ENCODE peak calls at places on chromosomes 4 and X, in eight cellular contexts. T, R, F, N, W, S, L and B are unnamed samples.

GRCh38 chr4:99352602-99353580 is at the start of gene ADH1C:
- DNase-seq in T (peak; percentile 76), R (no peak), F (no peak), N (no peak), W (no peak), S (no peak), L (no peak), B (no peak)

GRCh38 chr4:65046496-65047101 is 623.7 kb downstream of the EPHA5 start:
- DNase-seq in T (no peak), R (no peak), F (no peak), N (no peak), W (peak; percentile 40), S (peak; percentile 74), L (no peak), B (no peak)

GRCh38 chr4:72666910-72667309 is 97.9 kb upstream of the ADAMTS3 start:
- DNase-seq in T (no peak), R (no peak), F (no peak), N (no peak), W (no peak), S (peak; percentile 4), L (no peak), B (no peak)

GRCh38 chr4:74123065-74123728 is 24.2 kb upstream of the CXCL2 start:
- DNase-seq in T (peak; percentile 82), R (no peak), F (peak; percentile 96), N (no peak), W (no peak), S (no peak), L (peak; percentile 47), B (no peak)

GRCh38 chrX:95076449-95076848 is 1402.4 kb downstream of the FAM133A start:
- DNase-seq in T (no peak), R (no peak), F (peak; percentile 32), N (peak; percentile 7), W (peak; percentile 27), S (no peak), L (peak; percentile 2), B (peak; percentile 33)

GRCh38 chr4:87257523-87257922 is 37.1 kb upstream of the KLHL8 start:
- DNase-seq in T (no peak), R (no peak), F (no peak), N (no peak), W (no peak), S (no peak), L (no peak), B (no peak)

GRCh38 chr4:158374318-158374717 is 147.4 kb upstream of the RXFP1 start:
- DNase-seq in T (no peak), R (no peak), F (no peak), N (no peak), W (peak; percentile 79), S (no peak), L (no peak), B (no peak)

GRCh38 chr4:24001486-24001885 is 111.6 kb upstream of the PPARGC1A start:
- DNase-seq in T (no peak), R (no peak), F (no peak), N (no peak), W (no peak), S (no peak), L (no peak), B (no peak)

GRCh38 chr4:36757623-36758311 is 476.4 kb downstream of the DTHD1 start:
- DNase-seq in T (no peak), R (no peak), F (no peak), N (no peak), W (no peak), S (no peak), L (no peak), B (no peak)

GRCh38 chr4:174214102-174214878 is 69.2 kb downstream of the FBXO8 start:
- DNase-seq in T (peak; percentile 18), R (no peak), F (peak; percentile 39), N (no peak), W (no peak), S (no peak), L (no peak), B (no peak)

GRCh38 chr4:108821056-108821925 is 58.4 kb upstream of the ETNPPL start:
- DNase-seq in T (peak; percentile 18), R (no peak), F (peak; percentile 76), N (no peak), W (peak; percentile 32), S (no peak), L (no peak), B (no peak)

GRCh38 chrX:14899607-14900006 is 26.4 kb downstream of the MOSPD2 start:
- DNase-seq in T (peak; percentile 47), R (peak; percentile 81), F (peak; percentile 58), N (no peak), W (peak; percentile 67), S (no peak), L (no peak), B (peak; percentile 7)

GRCh38 chrX:30910124-30910860 is 21.2 kb upstream of the TAB3 start:
- DNase-seq in T (peak; percentile 5), R (no peak), F (peak; percentile 59), N (peak; percentile 5), W (no peak), S (no peak), L (no peak), B (no peak)

GRCh38 chr4:142334931-142335330 is 511.2 kb downstream of the INPP4B start:
- DNase-seq in T (no peak), R (no peak), F (no peak), N (no peak), W (no peak), S (no peak), L (no peak), B (no peak)

DNA sequence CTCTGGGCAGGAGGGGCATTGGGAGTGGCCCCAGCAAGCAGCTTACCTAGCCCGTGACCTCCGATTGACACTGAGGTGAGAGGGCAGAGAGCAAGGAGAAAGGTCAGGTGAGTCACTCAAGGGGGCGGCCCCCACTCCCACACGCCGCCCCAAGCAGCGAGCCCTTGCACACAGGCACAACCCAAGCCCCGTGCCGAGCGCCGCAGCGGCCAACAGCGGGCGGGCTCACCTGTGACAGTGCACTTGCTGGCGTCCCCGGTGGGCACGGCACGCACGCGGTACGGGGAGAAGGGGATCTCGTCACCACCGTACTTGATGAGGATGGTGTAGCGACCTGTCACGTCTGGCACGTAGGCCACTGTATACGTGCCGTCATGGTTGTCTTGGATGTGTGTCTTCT is 17.2 kb downstream of the FLNA start:
- DNase-seq in T (no peak), R (no peak), F (no peak), N (no peak), W (no peak), S (no peak), L (no peak), B (no peak)
- H3K36me3 ChIP-seq in T (peaks cover 75% of the 10 kb centered on the region), R (peaks cover 16% of the 10 kb centered on the region), F (peaks cover 6% of the 10 kb centered on the region), N (peaks cover 57% of the 10 kb centered on the region), W (peaks cover 20% of the 10 kb centered on the region), S (peaks cover 98% of the 10 kb centered on the region), L (peaks cover 49% of the 10 kb centered on the region), B (no peaks in the 10 kb centered on the region)

DNA sequence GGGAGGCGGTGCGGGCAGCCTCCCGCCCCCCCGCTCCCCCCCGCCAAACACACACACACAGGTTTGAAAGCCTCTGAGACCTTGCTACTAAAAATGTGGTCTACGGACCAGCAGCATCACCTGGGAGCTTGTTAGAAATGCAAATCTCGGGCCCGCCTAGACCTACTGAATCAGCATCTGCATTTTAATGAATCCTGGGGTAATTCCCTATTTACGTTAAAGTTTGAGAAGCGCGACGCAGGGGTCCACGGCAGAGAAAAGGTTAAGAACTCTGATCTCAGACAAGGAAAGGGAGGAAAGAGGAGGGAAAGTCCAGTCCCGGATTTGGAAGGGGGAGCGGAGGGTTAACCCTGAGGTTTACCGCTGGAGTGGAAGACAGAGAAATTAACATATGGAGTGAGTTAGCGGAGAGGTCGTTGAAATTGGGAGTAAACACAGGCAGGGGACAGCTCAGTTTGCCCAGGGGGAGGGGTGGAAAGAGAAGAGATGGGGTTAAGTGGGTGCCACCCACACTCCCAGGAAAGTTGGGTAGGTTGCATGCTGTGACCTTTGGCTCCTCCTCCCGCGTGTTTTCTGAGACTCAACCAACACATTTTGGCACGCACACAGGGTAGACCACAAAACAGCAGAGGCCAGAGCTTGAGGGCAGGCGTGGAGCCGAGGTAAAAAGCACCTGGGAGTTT is 483.6 kb downstream of the BCOR start:
- DNase-seq in T (no peak), R (no peak), F (no peak), N (no peak), W (peak; percentile 50), S (no peak), L (no peak), B (peak; percentile 92)
- H4K20me1 ChIP-seq in T (no peaks in the 10 kb centered on the region), R (no peaks in the 10 kb centered on the region), F (no peaks in the 10 kb centered on the region), N (no peaks in the 10 kb centered on the region), W (no peaks in the 10 kb centered on the region), S (no peaks in the 10 kb centered on the region), L (no peaks in the 10 kb centered on the region), B (no peaks in the 10 kb centered on the region)

GRCh38 chr4:39975488-39976089 is 2.1 kb downstream of the PDS5A start:
- DNase-seq in T (peak; percentile 84), R (no peak), F (peak; percentile 57), N (no peak), W (peak; percentile 43), S (no peak), L (no peak), B (no peak)
- H3K36me3 ChIP-seq in T (peaks cover 4% of the 10 kb centered on the region), R (peaks cover 11% of the 10 kb centered on the region), F (peaks cover 17% of the 10 kb centered on the region), N (peaks cover 54% of the 10 kb centered on the region), W (peaks cover 15% of the 10 kb centered on the region), S (peaks cover 45% of the 10 kb centered on the region), L (peaks cover 11% of the 10 kb centered on the region), B (no peaks in the 10 kb centered on the region)

GRCh38 chr4:2948895-2949781 is 14.1 kb downstream of the NOP14 start:
- DNase-seq in T (no peak), R (peak; percentile 19), F (peak; percentile 50), N (peak; percentile 31), W (no peak), S (no peak), L (no peak), B (no peak)

GRCh38 chr4:2949782-2950125 is 13.5 kb downstream of the NOP14 start:
- DNase-seq in T (no peak), R (no peak), F (no peak), N (no peak), W (no peak), S (no peak), L (no peak), B (no peak)

GRCh38 chr4:2947926-2948325 is 15.3 kb downstream of the NOP14 start:
- DNase-seq in T (no peak), R (no peak), F (no peak), N (no peak), W (no peak), S (no peak), L (no peak), B (no peak)

GRCh38 chr4:2944882-2945526 is 18.2 kb downstream of the NOP14 start:
- DNase-seq in T (no peak), R (no peak), F (no peak), N (no peak), W (no peak), S (no peak), L (no peak), B (no peak)

DNA sequence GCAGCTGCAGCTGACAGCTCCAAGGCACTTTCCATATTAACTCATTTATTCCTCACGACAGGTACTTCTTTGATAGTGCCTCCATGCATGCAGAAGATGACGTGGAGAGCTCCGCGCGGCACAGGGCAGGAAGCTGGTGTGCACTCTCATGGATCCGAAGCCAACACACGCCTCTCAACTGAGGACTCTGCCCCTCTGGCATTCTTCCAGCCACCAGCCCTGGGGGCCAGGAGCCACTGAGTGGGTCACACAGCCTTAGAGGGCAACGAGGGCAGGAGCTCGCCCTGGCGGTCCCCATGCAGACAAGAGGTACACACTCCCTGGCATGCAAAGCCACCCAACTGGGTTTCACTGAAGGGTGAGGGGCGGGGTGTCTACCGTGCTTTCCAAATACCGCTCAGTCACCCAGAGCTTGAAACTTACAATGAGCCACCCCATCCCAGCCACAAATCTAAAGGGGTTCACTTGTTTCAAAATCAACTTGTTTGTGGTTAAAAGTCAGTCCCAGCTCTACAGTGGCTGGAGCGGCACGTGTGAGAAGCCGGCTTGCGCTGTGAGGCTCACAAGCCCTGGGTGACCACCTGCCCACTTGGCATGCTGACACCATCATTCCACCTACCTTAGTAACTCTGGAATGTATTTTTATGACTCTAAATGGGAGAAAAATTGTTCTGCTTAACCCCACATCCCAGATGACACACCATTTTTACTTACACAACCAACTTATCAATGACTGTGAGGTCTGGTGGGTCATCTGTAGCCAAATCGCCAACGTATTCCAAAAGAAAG is 16.2 kb downstream of the NOP14 start:
- DNase-seq in T (no peak), R (no peak), F (no peak), N (no peak), W (no peak), S (no peak), L (no peak), B (no peak)
- H4K20me1 ChIP-seq in T (no peaks in the 10 kb centered on the region), R (no peaks in the 10 kb centered on the region), F (no peaks in the 10 kb centered on the region), N (no peaks in the 10 kb centered on the region), W (no peaks in the 10 kb centered on the region), S (peaks cover 57% of the 10 kb centered on the region), L (peaks cover 3% of the 10 kb centered on the region), B (no peaks in the 10 kb centered on the region)